ENCODE peak calls at places on chromosomes 11 and 22, in five cellular contexts. P, Q, B, R and J are unnamed samples.

GRCh38 chr11:75249704-75250103 is 9.1 kb downstream of the TPBGL start:
- DNase-seq in Q (no peak), R (no peak), B (no peak), P (no peak), J (no peak)

GRCh38 chr22:29988719-29989118 is 91.5 kb upstream of the HORMAD2 start:
- DNase-seq in Q (no peak), P (no peak), B (no peak), R (no peak), J (no peak)

GRCh38 chr11:64284962-64285884 is at the start of gene GPR137:
- DNase-seq in Q (peak), B (peak), R (peak), P (peak), J (peak)

GRCh38 chr11:16607675-16608644 is 130.5 kb upstream of the C11orf58 start:
- DNase-seq in P (no peak), B (peak), Q (peak), R (no peak), J (no peak)

GRCh38 chr11:11227686-11228085 is 125.4 kb downstream of the CSNK2A3 start:
- DNase-seq in Q (no peak), P (no peak), B (no peak), R (no peak), J (no peak)

GRCh38 chr11:106216281-106216680 is 138.8 kb downstream of the AASDHPPT start:
- DNase-seq in B (no peak), P (no peak), R (no peak), Q (no peak), J (no peak)

GRCh38 chr11:116199182-116199581 is 573.6 kb downstream of the BUD13 start:
- DNase-seq in R (no peak), B (peak), P (no peak), Q (peak), J (peak)

GRCh38 chr11:10930961-10931760 is 73.3 kb upstream of the ZBED5 start:
- DNase-seq in Q (peak), B (peak), R (peak), P (no peak), J (peak)

GRCh38 chr22:29016067-29016938 is 45.3 kb downstream of the C22orf31 start:
- DNase-seq in P (no peak), Q (peak), B (no peak), R (no peak), J (no peak)

GRCh38 chr22:17914474-17914873 is 109.9 kb downstream of the MICAL3 start:
- DNase-seq in R (no peak), B (no peak), Q (no peak), P (no peak), J (no peak)

GRCh38 chr11:121367434-121367833 is 74.9 kb downstream of the SC5D start:
- DNase-seq in B (no peak), Q (peak), R (peak), P (no peak), J (no peak)